ENCODE peak calls at places on chromosomes 16 and 17, in five cellular contexts. One of them, this sample, is unnamed.

GRCh38 chr16:13421726-13422125 is 498.2 kb upstream of the ERCC4 start:
- DNase-seq in stimulated activated naive CD8-positive, alpha-beta T cell treated with anti-CD3 and anti-CD28 coated beads, Interleukin-15, Interleukin-2, amounts not matched to agents 100 U/mL and 50 U/mL, for 24 hours: no peak
- DNase-seq in stimulated activated CD4-positive, alpha-beta T cell treated with anti-CD3 and anti-CD28 coated beads, Interleukin-12 subunit alpha, Interleukin-12 subunit beta, amount 100 ng/mL, for 48 hours: no peak
- DNase-seq in RWPE1: no peak
- DNase-seq in AML-193: no peak
- DNase-seq in this sample: no peak

GRCh38 chr16:23945243-23945642 is 109.5 kb downstream of the PRKCB start:
- DNase-seq in stimulated activated naive CD8-positive, alpha-beta T cell treated with anti-CD3 and anti-CD28 coated beads, Interleukin-15, Interleukin-2, amounts not matched to agents 100 U/mL and 50 U/mL, for 24 hours: no peak
- DNase-seq in stimulated activated CD4-positive, alpha-beta T cell treated with anti-CD3 and anti-CD28 coated beads, Interleukin-12 subunit alpha, Interleukin-12 subunit beta, amount 100 ng/mL, for 48 hours: no peak
- DNase-seq in RWPE1: no peak
- DNase-seq in AML-193: no peak
- DNase-seq in this sample: no peak

GRCh38 chr17:1643293-1643998 is 2.1 kb downstream of the SCARF1 start:
- DNase-seq in stimulated activated naive CD8-positive, alpha-beta T cell treated with anti-CD3 and anti-CD28 coated beads, Interleukin-15, Interleukin-2, amounts not matched to agents 100 U/mL and 50 U/mL, for 24 hours: peak; percentile 57
- DNase-seq in stimulated activated CD4-positive, alpha-beta T cell treated with anti-CD3 and anti-CD28 coated beads, Interleukin-12 subunit alpha, Interleukin-12 subunit beta, amount 100 ng/mL, for 48 hours: no peak
- DNase-seq in RWPE1: peak; percentile 70
- DNase-seq in AML-193: no peak
- DNase-seq in this sample: peak; percentile 76

GRCh38 chr17:39485555-39485954 is 24.3 kb downstream of the CDK12 start:
- DNase-seq in stimulated activated naive CD8-positive, alpha-beta T cell treated with anti-CD3 and anti-CD28 coated beads, Interleukin-15, Interleukin-2, amounts not matched to agents 100 U/mL and 50 U/mL, for 24 hours: no peak
- DNase-seq in stimulated activated CD4-positive, alpha-beta T cell treated with anti-CD3 and anti-CD28 coated beads, Interleukin-12 subunit alpha, Interleukin-12 subunit beta, amount 100 ng/mL, for 48 hours: no peak
- DNase-seq in RWPE1: peak; percentile 41
- DNase-seq in AML-193: peak; percentile 29
- DNase-seq in this sample: no peak

GRCh38 chr17:66518677-66519076 is 216.3 kb downstream of the PRKCA start:
- DNase-seq in stimulated activated naive CD8-positive, alpha-beta T cell treated with anti-CD3 and anti-CD28 coated beads, Interleukin-15, Interleukin-2, amounts not matched to agents 100 U/mL and 50 U/mL, for 24 hours: no peak
- DNase-seq in stimulated activated CD4-positive, alpha-beta T cell treated with anti-CD3 and anti-CD28 coated beads, Interleukin-12 subunit alpha, Interleukin-12 subunit beta, amount 100 ng/mL, for 48 hours: no peak
- DNase-seq in RWPE1: no peak
- DNase-seq in AML-193: no peak
- DNase-seq in this sample: no peak

GRCh38 chr17:62974788-62975586 is 9.0 kb downstream of the TANC2 start:
- DNase-seq in stimulated activated naive CD8-positive, alpha-beta T cell treated with anti-CD3 and anti-CD28 coated beads, Interleukin-15, Interleukin-2, amounts not matched to agents 100 U/mL and 50 U/mL, for 24 hours: no peak
- DNase-seq in stimulated activated CD4-positive, alpha-beta T cell treated with anti-CD3 and anti-CD28 coated beads, Interleukin-12 subunit alpha, Interleukin-12 subunit beta, amount 100 ng/mL, for 48 hours: no peak
- DNase-seq in RWPE1: no peak
- DNase-seq in AML-193: no peak
- DNase-seq in this sample: no peak

GRCh38 chr17:76075364-76076099 is 951 bp downstream of the GALR2 start:
- DNase-seq in stimulated activated naive CD8-positive, alpha-beta T cell treated with anti-CD3 and anti-CD28 coated beads, Interleukin-15, Interleukin-2, amounts not matched to agents 100 U/mL and 50 U/mL, for 24 hours: no peak
- DNase-seq in stimulated activated CD4-positive, alpha-beta T cell treated with anti-CD3 and anti-CD28 coated beads, Interleukin-12 subunit alpha, Interleukin-12 subunit beta, amount 100 ng/mL, for 48 hours: no peak
- DNase-seq in RWPE1: no peak
- DNase-seq in AML-193: no peak
- DNase-seq in this sample: no peak

GRCh38 chr17:3818786-3819185 is 17.8 kb upstream of the ITGAE start:
- DNase-seq in stimulated activated naive CD8-positive, alpha-beta T cell treated with anti-CD3 and anti-CD28 coated beads, Interleukin-15, Interleukin-2, amounts not matched to agents 100 U/mL and 50 U/mL, for 24 hours: no peak
- DNase-seq in stimulated activated CD4-positive, alpha-beta T cell treated with anti-CD3 and anti-CD28 coated beads, Interleukin-12 subunit alpha, Interleukin-12 subunit beta, amount 100 ng/mL, for 48 hours: no peak
- DNase-seq in RWPE1: no peak
- DNase-seq in AML-193: no peak
- DNase-seq in this sample: no peak

GRCh38 chr17:77830816-77831490 is 127.5 kb upstream of the TNRC6C start:
- DNase-seq in stimulated activated naive CD8-positive, alpha-beta T cell treated with anti-CD3 and anti-CD28 coated beads, Interleukin-15, Interleukin-2, amounts not matched to agents 100 U/mL and 50 U/mL, for 24 hours: no peak
- DNase-seq in stimulated activated CD4-positive, alpha-beta T cell treated with anti-CD3 and anti-CD28 coated beads, Interleukin-12 subunit alpha, Interleukin-12 subunit beta, amount 100 ng/mL, for 48 hours: no peak
- DNase-seq in RWPE1: no peak
- DNase-seq in AML-193: no peak
- DNase-seq in this sample: no peak

GRCh38 chr17:79537686-79538085 is 73.2 kb downstream of the RBFOX3 start:
- DNase-seq in stimulated activated naive CD8-positive, alpha-beta T cell treated with anti-CD3 and anti-CD28 coated beads, Interleukin-15, Interleukin-2, amounts not matched to agents 100 U/mL and 50 U/mL, for 24 hours: no peak
- DNase-seq in stimulated activated CD4-positive, alpha-beta T cell treated with anti-CD3 and anti-CD28 coated beads, Interleukin-12 subunit alpha, Interleukin-12 subunit beta, amount 100 ng/mL, for 48 hours: no peak
- DNase-seq in RWPE1: no peak
- DNase-seq in AML-193: no peak
- DNase-seq in this sample: no peak

GRCh38 chr16:14377326-14377725 is 252.7 kb downstream of the PARN start:
- DNase-seq in stimulated activated naive CD8-positive, alpha-beta T cell treated with anti-CD3 and anti-CD28 coated beads, Interleukin-15, Interleukin-2, amounts not matched to agents 100 U/mL and 50 U/mL, for 24 hours: no peak
- DNase-seq in stimulated activated CD4-positive, alpha-beta T cell treated with anti-CD3 and anti-CD28 coated beads, Interleukin-12 subunit alpha, Interleukin-12 subunit beta, amount 100 ng/mL, for 48 hours: no peak
- DNase-seq in RWPE1: no peak
- DNase-seq in AML-193: no peak
- DNase-seq in this sample: no peak

GRCh38 chr16:2507679-2508064 is 6.1 kb upstream of the ATP6V0C start:
- DNase-seq in stimulated activated naive CD8-positive, alpha-beta T cell treated with anti-CD3 and anti-CD28 coated beads, Interleukin-15, Interleukin-2, amounts not matched to agents 100 U/mL and 50 U/mL, for 24 hours: no peak
- DNase-seq in stimulated activated CD4-positive, alpha-beta T cell treated with anti-CD3 and anti-CD28 coated beads, Interleukin-12 subunit alpha, Interleukin-12 subunit beta, amount 100 ng/mL, for 48 hours: no peak
- DNase-seq in RWPE1: no peak
- DNase-seq in AML-193: no peak
- DNase-seq in this sample: no peak

GRCh38 chr16:19655242-19655777 is 62.7 kb downstream of the KNOP1 start:
- DNase-seq in stimulated activated naive CD8-positive, alpha-beta T cell treated with anti-CD3 and anti-CD28 coated beads, Interleukin-15, Interleukin-2, amounts not matched to agents 100 U/mL and 50 U/mL, for 24 hours: no peak
- DNase-seq in stimulated activated CD4-positive, alpha-beta T cell treated with anti-CD3 and anti-CD28 coated beads, Interleukin-12 subunit alpha, Interleukin-12 subunit beta, amount 100 ng/mL, for 48 hours: no peak
- DNase-seq in RWPE1: no peak
- DNase-seq in AML-193: no peak
- DNase-seq in this sample: no peak

GRCh38 chr17:30336369-30337171 is 2.7 kb upstream of the TMIGD1 start:
- DNase-seq in stimulated activated naive CD8-positive, alpha-beta T cell treated with anti-CD3 and anti-CD28 coated beads, Interleukin-15, Interleukin-2, amounts not matched to agents 100 U/mL and 50 U/mL, for 24 hours: peak; percentile 67
- DNase-seq in stimulated activated CD4-positive, alpha-beta T cell treated with anti-CD3 and anti-CD28 coated beads, Interleukin-12 subunit alpha, Interleukin-12 subunit beta, amount 100 ng/mL, for 48 hours: peak; percentile 47
- DNase-seq in RWPE1: peak; percentile 30
- DNase-seq in AML-193: peak; percentile 91
- DNase-seq in this sample: peak; percentile 34

GRCh38 chr17:7167832-7168231 is 11.3 kb downstream of the ASGR1 start:
- DNase-seq in stimulated activated naive CD8-positive, alpha-beta T cell treated with anti-CD3 and anti-CD28 coated beads, Interleukin-15, Interleukin-2, amounts not matched to agents 100 U/mL and 50 U/mL, for 24 hours: no peak
- DNase-seq in stimulated activated CD4-positive, alpha-beta T cell treated with anti-CD3 and anti-CD28 coated beads, Interleukin-12 subunit alpha, Interleukin-12 subunit beta, amount 100 ng/mL, for 48 hours: no peak
- DNase-seq in RWPE1: no peak
- DNase-seq in AML-193: peak; percentile 14
- DNase-seq in this sample: no peak

GRCh38 chr16:14510939-14511797 is 118.9 kb downstream of the PARN start:
- DNase-seq in stimulated activated naive CD8-positive, alpha-beta T cell treated with anti-CD3 and anti-CD28 coated beads, Interleukin-15, Interleukin-2, amounts not matched to agents 100 U/mL and 50 U/mL, for 24 hours: no peak
- DNase-seq in stimulated activated CD4-positive, alpha-beta T cell treated with anti-CD3 and anti-CD28 coated beads, Interleukin-12 subunit alpha, Interleukin-12 subunit beta, amount 100 ng/mL, for 48 hours: no peak
- DNase-seq in RWPE1: peak; percentile 22
- DNase-seq in AML-193: no peak
- DNase-seq in this sample: no peak

GRCh38 chr17:50169121-50169764 is 3.4 kb downstream of the SGCA start:
- DNase-seq in stimulated activated naive CD8-positive, alpha-beta T cell treated with anti-CD3 and anti-CD28 coated beads, Interleukin-15, Interleukin-2, amounts not matched to agents 100 U/mL and 50 U/mL, for 24 hours: peak; percentile 57
- DNase-seq in stimulated activated CD4-positive, alpha-beta T cell treated with anti-CD3 and anti-CD28 coated beads, Interleukin-12 subunit alpha, Interleukin-12 subunit beta, amount 100 ng/mL, for 48 hours: peak; percentile 35
- DNase-seq in RWPE1: peak; percentile 57
- DNase-seq in AML-193: peak; percentile 82
- DNase-seq in this sample: peak; percentile 81

GRCh38 chr17:7260601-7261376 is 1.5 kb downstream of the CLDN7 start:
- DNase-seq in stimulated activated naive CD8-positive, alpha-beta T cell treated with anti-CD3 and anti-CD28 coated beads, Interleukin-15, Interleukin-2, amounts not matched to agents 100 U/mL and 50 U/mL, for 24 hours: peak; percentile 59
- DNase-seq in stimulated activated CD4-positive, alpha-beta T cell treated with anti-CD3 and anti-CD28 coated beads, Interleukin-12 subunit alpha, Interleukin-12 subunit beta, amount 100 ng/mL, for 48 hours: no peak
- DNase-seq in RWPE1: peak; percentile 62
- DNase-seq in AML-193: no peak
- DNase-seq in this sample: no peak

GRCh38 chr17:65888649-65889048 is 303.3 kb downstream of the CEP112 start:
- DNase-seq in stimulated activated naive CD8-positive, alpha-beta T cell treated with anti-CD3 and anti-CD28 coated beads, Interleukin-15, Interleukin-2, amounts not matched to agents 100 U/mL and 50 U/mL, for 24 hours: no peak
- DNase-seq in stimulated activated CD4-positive, alpha-beta T cell treated with anti-CD3 and anti-CD28 coated beads, Interleukin-12 subunit alpha, Interleukin-12 subunit beta, amount 100 ng/mL, for 48 hours: no peak
- DNase-seq in RWPE1: no peak
- DNase-seq in AML-193: no peak
- DNase-seq in this sample: no peak

GRCh38 chr16:4693956-4694663 is 748 bp downstream of the NUDT16L1 start:
- DNase-seq in stimulated activated naive CD8-positive, alpha-beta T cell treated with anti-CD3 and anti-CD28 coated beads, Interleukin-15, Interleukin-2, amounts not matched to agents 100 U/mL and 50 U/mL, for 24 hours: peak; percentile 55
- DNase-seq in stimulated activated CD4-positive, alpha-beta T cell treated with anti-CD3 and anti-CD28 coated beads, Interleukin-12 subunit alpha, Interleukin-12 subunit beta, amount 100 ng/mL, for 48 hours: peak; percentile 29
- DNase-seq in RWPE1: peak; percentile 36
- DNase-seq in AML-193: no peak
- DNase-seq in this sample: peak; percentile 66

GRCh38 chr16:56684926-56685590 is 2.8 kb downstream of the MT1X start:
- DNase-seq in stimulated activated naive CD8-positive, alpha-beta T cell treated with anti-CD3 and anti-CD28 coated beads, Interleukin-15, Interleukin-2, amounts not matched to agents 100 U/mL and 50 U/mL, for 24 hours: no peak
- DNase-seq in stimulated activated CD4-positive, alpha-beta T cell treated with anti-CD3 and anti-CD28 coated beads, Interleukin-12 subunit alpha, Interleukin-12 subunit beta, amount 100 ng/mL, for 48 hours: no peak
- DNase-seq in RWPE1: no peak
- DNase-seq in AML-193: no peak
- DNase-seq in this sample: no peak

GRCh38 chr17:76867578-76868175 is 527 bp upstream of the MGAT5B start:
- DNase-seq in stimulated activated naive CD8-positive, alpha-beta T cell treated with anti-CD3 and anti-CD28 coated beads, Interleukin-15, Interleukin-2, amounts not matched to agents 100 U/mL and 50 U/mL, for 24 hours: no peak
- DNase-seq in stimulated activated CD4-positive, alpha-beta T cell treated with anti-CD3 and anti-CD28 coated beads, Interleukin-12 subunit alpha, Interleukin-12 subunit beta, amount 100 ng/mL, for 48 hours: no peak
- DNase-seq in RWPE1: peak; percentile 21
- DNase-seq in AML-193: no peak
- DNase-seq in this sample: no peak

GRCh38 chr17:48747445-48748363 is 19.2 kb upstream of the HOXB13 start:
- DNase-seq in stimulated activated naive CD8-positive, alpha-beta T cell treated with anti-CD3 and anti-CD28 coated beads, Interleukin-15, Interleukin-2, amounts not matched to agents 100 U/mL and 50 U/mL, for 24 hours: no peak
- DNase-seq in stimulated activated CD4-positive, alpha-beta T cell treated with anti-CD3 and anti-CD28 coated beads, Interleukin-12 subunit alpha, Interleukin-12 subunit beta, amount 100 ng/mL, for 48 hours: no peak
- DNase-seq in RWPE1: no peak
- DNase-seq in AML-193: no peak
- DNase-seq in this sample: no peak

GRCh38 chr17:31550389-31551056 is 159.0 kb downstream of the RAB11FIP4 start:
- DNase-seq in stimulated activated naive CD8-positive, alpha-beta T cell treated with anti-CD3 and anti-CD28 coated beads, Interleukin-15, Interleukin-2, amounts not matched to agents 100 U/mL and 50 U/mL, for 24 hours: no peak
- DNase-seq in stimulated activated CD4-positive, alpha-beta T cell treated with anti-CD3 and anti-CD28 coated beads, Interleukin-12 subunit alpha, Interleukin-12 subunit beta, amount 100 ng/mL, for 48 hours: no peak
- DNase-seq in RWPE1: no peak
- DNase-seq in AML-193: no peak
- DNase-seq in this sample: no peak

GRCh38 chr17:34447406-34447805 is 84.4 kb upstream of the CCL1 start:
- DNase-seq in stimulated activated naive CD8-positive, alpha-beta T cell treated with anti-CD3 and anti-CD28 coated beads, Interleukin-15, Interleukin-2, amounts not matched to agents 100 U/mL and 50 U/mL, for 24 hours: no peak
- DNase-seq in stimulated activated CD4-positive, alpha-beta T cell treated with anti-CD3 and anti-CD28 coated beads, Interleukin-12 subunit alpha, Interleukin-12 subunit beta, amount 100 ng/mL, for 48 hours: no peak
- DNase-seq in RWPE1: no peak
- DNase-seq in AML-193: no peak
- DNase-seq in this sample: no peak